ENCODE peak calls at places on chromosomes 6 and 20, in seven cellular contexts. F is activated naive CD4-positive, alpha-beta T cell treated with anti-CD3 and anti-CD28 coated beads for 36 hours; C is epithelial cell of esophagus; I is ovary; K is GM23248; Y is amygdala; E is EL. G is an unnamed sample.

GRCh38 chr20:12966468-12967085 is 42.2 kb upstream of the SPTLC3 start:
- DNase-seq in I (no peak), C (peak), F (no peak), K (peak), E (peak), Y (no peak), G (no peak)

GRCh38 chr6:116400376-116400775 is 29.6 kb downstream of the DSE start:
- DNase-seq in F (no peak), K (peak), I (no peak), Y (no peak), C (no peak), E (no peak), G (no peak)

GRCh38 chr20:32619586-32619985 is 34.5 kb upstream of the NOL4L start:
- DNase-seq in Y (no peak), F (no peak), E (no peak), K (no peak), C (no peak), I (no peak), G (no peak)

GRCh38 chr20:4666001-4666470 is 55.7 kb upstream of the PRND start:
- DNase-seq in E (peak), C (peak), Y (no peak), I (no peak), F (peak), K (peak), G (no peak)

GRCh38 chr20:35002426-35003210 is 47.0 kb downstream of the MYH7B start:
- DNase-seq in I (no peak), K (no peak), C (no peak), Y (no peak), F (no peak), E (no peak), G (no peak)

GRCh38 chr20:41342474-41343464 is 2.1 kb downstream of the LPIN3 start:
- DNase-seq in E (no peak), C (no peak), I (no peak), F (no peak), Y (no peak), K (no peak), G (no peak)

GRCh38 chr6:107806675-107807074 is 17.4 kb downstream of the SCML4 start:
- DNase-seq in E (no peak), K (no peak), C (no peak), I (no peak), F (no peak), Y (no peak), G (no peak)

GRCh38 chr6:160801418-160801817 is 99.4 kb downstream of the PLG start:
- DNase-seq in C (no peak), F (no peak), Y (no peak), I (no peak), K (no peak), E (no peak), G (no peak)

GRCh38 chr20:57087102-57087501 is 179.3 kb downstream of the BMP7 start:
- DNase-seq in C (peak), E (no peak), I (no peak), F (no peak), K (no peak), Y (no peak), G (no peak)

GRCh38 chr20:58514321-58515239 is 619 bp downstream of the APCDD1L start:
- DNase-seq in E (peak), Y (no peak), K (peak), I (no peak), C (peak), F (no peak), G (no peak)

GRCh38 chr20:25258463-25258805 is 10.5 kb downstream of the PYGB start:
- DNase-seq in F (no peak), K (no peak), I (no peak), E (no peak), C (no peak), Y (no peak), G (no peak)

G was measured in hypothalamus.